ENCODE peak calls at places on chromosome 4, in four cellular contexts. Q is HCT116, H is right lobe of liver, O is A549. U is an unnamed sample. For H3K4me1, the result is how much of the 10 kb centered on the place peaks cover.

GRCh38 chr4:142264961-142265360 is 581.1 kb downstream of the INPP4B start:
- DNase-seq in Q (no peak), H (no peak), O (no peak), U (no peak)

GRCh38 chr4:127622923-127623754 is 9.6 kb upstream of the INTU start:
- DNase-seq in Q (no peak), H (peak), O (peak), U (peak)

GRCh38 chr4:83828601-83829000 is 292.7 kb downstream of the GPAT3 start:
- DNase-seq in Q (no peak), H (no peak), O (no peak), U (no peak)

GRCh38 chr4:37719021-37719420 is 32.8 kb upstream of the RELL1 start:
- DNase-seq in Q (no peak), H (no peak), O (no peak), U (no peak)

GRCh38 chr4:56215901-56216300 is 171.4 kb downstream of the AASDH start:
- DNase-seq in Q (peak), H (no peak), O (peak), U (no peak)

GRCh38 chr4:37876156-37876555 is 14.7 kb upstream of the TBC1D1 start:
- DNase-seq in Q (no peak), H (no peak), O (no peak), U (no peak)

GRCh38 chr4:176156656-176157055 is 38.7 kb downstream of the SPATA4 start:
- DNase-seq in Q (no peak), H (no peak), O (no peak), U (no peak)

GRCh38 chr4:85039526-85039925 is 73.0 kb upstream of the WDFY3 start:
- DNase-seq in Q (peak), H (no peak), O (no peak), U (no peak)

GRCh38 chr4:7158991-7159390 is 33.3 kb upstream of the SORCS2 start:
- DNase-seq in Q (no peak), H (no peak), O (no peak), U (no peak)

GRCh38 chr4:8409271-8410065 is 31.1 kb downstream of the ACOX3 start:
- DNase-seq in Q (no peak), H (no peak), O (no peak), U (peak)

GRCh38 chr4:186249785-186250739 is 15.9 kb upstream of the F11 start:
- DNase-seq in Q (no peak), H (no peak), O (no peak), U (no peak)

GRCh38 chr4:31045724-31046318 is 325.7 kb downstream of the PCDH7 start:
- DNase-seq in Q (no peak), H (no peak), O (no peak), U (no peak)

GRCh38 chr4:98484031-98484430 is 174.4 kb downstream of the TSPAN5 start:
- DNase-seq in Q (no peak), H (no peak), O (no peak), U (no peak)
- H3K4me1 ChIP-seq in Q (under half), H (under half), O (under half), U (under half)

GRCh38 chr4:818106-818921 is 7.6 kb downstream of the CPLX1 start:
- DNase-seq in Q (no peak), H (peak), O (no peak), U (no peak)

GRCh38 chr4:814312-814850 is 11.5 kb downstream of the CPLX1 start:
- DNase-seq in Q (no peak), H (peak), O (no peak), U (no peak)

GRCh38 chr4:813900-814299 is 12.0 kb downstream of the CPLX1 start:
- DNase-seq in Q (no peak), H (peak), O (no peak), U (no peak)

GRCh38 chr4:819401-820229 is 6.3 kb downstream of the CPLX1 start:
- DNase-seq in Q (no peak), H (peak), O (no peak), U (no peak)

GRCh38 chr4:815464-816146 is 10.3 kb downstream of the CPLX1 start:
- DNase-seq in Q (no peak), H (peak), O (no peak), U (peak)
- H3K4me1 ChIP-seq in Q (under half), H (under half), O (under half), U (under half)

GRCh38 chr4:184457530-184458249 is 16.7 kb downstream of the IRF2 start:
- DNase-seq in Q (no peak), H (no peak), O (no peak), U (no peak)
- H3K4me1 ChIP-seq in Q (under half), H (under half), O (under half), U (under half)

DNA sequence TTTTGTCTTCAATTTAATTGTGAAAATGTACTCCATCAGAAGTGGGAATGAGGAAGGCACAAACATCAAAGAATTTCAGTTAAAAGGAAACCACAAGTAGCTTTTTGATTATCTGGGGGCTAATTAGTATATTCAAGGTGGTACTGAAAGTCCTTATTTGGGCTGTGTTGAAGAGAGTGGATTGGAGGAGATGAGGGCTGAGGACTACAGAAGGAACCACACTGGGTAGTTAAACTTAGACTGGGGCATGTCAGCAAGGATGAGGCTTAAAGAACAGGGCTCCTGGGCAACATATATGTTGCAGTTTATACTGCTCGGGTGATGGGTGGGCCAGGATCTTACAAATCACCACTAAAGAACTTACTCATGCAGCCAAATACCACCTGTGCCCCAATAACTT is 346.8 kb downstream of the SPOCK3 start:
- DNase-seq in Q (no peak), H (no peak), O (no peak), U (no peak)
- H3K4me1 ChIP-seq in Q (under half), H (under half), O (under half), U (under half)

GRCh38 chr4:184400891-184401290 is 73.5 kb downstream of the IRF2 start:
- DNase-seq in Q (no peak), H (no peak), O (no peak), U (no peak)
- H3K4me1 ChIP-seq in Q (under half), H (under half), O (under half), U (under half)

DNA sequence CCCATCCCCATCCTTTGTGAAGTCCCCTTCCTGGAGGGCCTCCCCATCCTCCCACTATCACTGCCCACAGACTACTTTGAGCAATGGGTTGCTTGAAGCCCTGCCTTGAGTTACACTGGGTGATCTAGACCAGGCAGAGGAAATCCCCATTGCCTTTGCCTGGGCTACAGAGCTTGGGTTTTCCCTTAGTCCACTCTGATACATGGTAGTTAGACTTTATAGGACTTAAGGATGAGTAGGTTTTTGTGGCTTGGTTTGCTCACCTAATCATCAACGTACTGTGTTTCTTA is 56.6 kb downstream of the TMEM131L start:
- DNase-seq in Q (no peak), H (no peak), O (no peak), U (no peak)
- H3K4me1 ChIP-seq in Q (under half), H (under half), O (under half), U (half or more)

GRCh38 chr4:70449220-70449619 is 22.8 kb upstream of the MUC7 start:
- DNase-seq in Q (no peak), H (no peak), O (no peak), U (no peak)
- H3K4me1 ChIP-seq in Q (under half), H (under half), O (under half), U (under half)

GRCh38 chr4:86948276-86948675 is 13.5 kb downstream of the AFF1 start:
- DNase-seq in Q (no peak), H (no peak), O (no peak), U (no peak)
- H3K4me1 ChIP-seq in Q (under half), H (under half), O (under half), U (under half)

DNA sequence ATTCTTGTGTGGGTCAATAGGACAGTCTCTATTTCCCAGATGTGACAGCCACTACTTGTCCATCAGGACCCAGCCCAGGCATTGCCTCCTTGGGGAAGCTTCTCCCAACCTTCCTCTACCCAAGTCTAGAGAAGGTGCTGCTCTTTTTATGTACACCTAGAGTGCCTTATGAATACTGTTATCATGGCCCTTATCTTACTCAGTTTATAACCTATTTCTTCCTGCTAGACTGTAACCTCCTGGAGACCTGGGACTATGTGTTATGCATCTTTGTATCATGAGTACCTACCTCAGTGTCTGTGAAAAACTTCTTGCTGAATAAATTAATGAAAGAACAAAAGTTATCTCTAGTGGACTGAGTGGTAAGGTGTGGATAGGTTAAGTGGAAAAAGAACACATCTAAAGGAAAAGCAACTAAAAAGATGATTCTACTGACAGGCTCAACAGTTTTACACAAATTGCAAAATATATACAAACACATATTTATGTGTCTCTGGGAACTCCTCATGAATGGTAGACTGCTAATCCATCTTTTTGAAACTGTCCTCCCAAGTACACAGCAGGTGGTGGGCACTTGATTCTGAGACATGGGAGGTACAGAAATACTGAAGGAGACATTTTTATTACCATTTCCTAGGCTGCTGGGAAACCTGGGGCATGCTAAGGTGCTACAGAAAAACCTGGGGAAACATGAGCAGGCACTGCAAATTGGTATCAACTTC is 106.6 kb downstream of the SH3RF1 start:
- DNase-seq in Q (no peak), H (no peak), O (no peak), U (no peak)
- H3K4me1 ChIP-seq in Q (under half), H (under half), O (under half), U (under half)

GRCh38 chr4:172553216-172553615 is 615.4 kb upstream of the GALNT7 start:
- DNase-seq in Q (no peak), H (no peak), O (no peak), U (no peak)
- H3K4me1 ChIP-seq in Q (under half), H (under half), O (under half), U (under half)

U was measured in SJCRH30.